ENCODE peak calls at places on chromosomes 12 and 14, in nine cellular contexts. One of them, this sample, is unnamed.

GRCh38 chr12:92971869-92972524 is 42.9 kb upstream of the EEA1 start:
- DNase-seq in tibial nerve: no peak
- DNase-seq in fibroblast of mammary gland: peak
- DNase-seq in uterus: no peak
- DNase-seq in RWPE1: no peak
- DNase-seq in chondrocyte: no peak
- DNase-seq in A549: no peak
- DNase-seq in IMR-90: peak
- DNase-seq in right atrium auricular region: no peak
- DNase-seq in this sample: peak

GRCh38 chr14:83909507-83909906 is 1620.4 kb upstream of the FLRT2 start:
- DNase-seq in tibial nerve: no peak
- DNase-seq in fibroblast of mammary gland: peak
- DNase-seq in uterus: no peak
- DNase-seq in RWPE1: no peak
- DNase-seq in chondrocyte: no peak
- DNase-seq in A549: no peak
- DNase-seq in IMR-90: peak
- DNase-seq in right atrium auricular region: no peak
- DNase-seq in this sample: peak

GRCh38 chr12:125773033-125773432 is 707.8 kb downstream of the AACS start:
- DNase-seq in tibial nerve: no peak
- DNase-seq in fibroblast of mammary gland: peak
- DNase-seq in uterus: no peak
- DNase-seq in RWPE1: peak
- DNase-seq in chondrocyte: no peak
- DNase-seq in A549: peak
- DNase-seq in IMR-90: no peak
- DNase-seq in right atrium auricular region: no peak
- DNase-seq in this sample: peak

GRCh38 chr12:26627335-26627734 is 205.7 kb downstream of the ITPR2 start:
- DNase-seq in tibial nerve: no peak
- DNase-seq in fibroblast of mammary gland: no peak
- DNase-seq in uterus: no peak
- DNase-seq in RWPE1: no peak
- DNase-seq in chondrocyte: no peak
- DNase-seq in A549: no peak
- DNase-seq in IMR-90: no peak
- DNase-seq in right atrium auricular region: no peak
- DNase-seq in this sample: no peak

GRCh38 chr12:78403136-78403535 is 461.4 kb upstream of the SYT1 start:
- DNase-seq in tibial nerve: no peak
- DNase-seq in fibroblast of mammary gland: peak
- DNase-seq in uterus: no peak
- DNase-seq in RWPE1: peak
- DNase-seq in chondrocyte: no peak
- DNase-seq in A549: no peak
- DNase-seq in IMR-90: peak
- DNase-seq in right atrium auricular region: no peak
- DNase-seq in this sample: peak

GRCh38 chr12:32365473-32366064 is 33.8 kb upstream of the FGD4 start:
- DNase-seq in tibial nerve: no peak
- DNase-seq in fibroblast of mammary gland: peak
- DNase-seq in uterus: peak
- DNase-seq in RWPE1: peak
- DNase-seq in chondrocyte: no peak
- DNase-seq in A549: peak
- DNase-seq in IMR-90: peak
- DNase-seq in right atrium auricular region: no peak
- DNase-seq in this sample: peak

GRCh38 chr12:52670506-52670905 is 9.7 kb downstream of the KRT1 start:
- DNase-seq in tibial nerve: no peak
- DNase-seq in fibroblast of mammary gland: no peak
- DNase-seq in uterus: no peak
- DNase-seq in RWPE1: no peak
- DNase-seq in chondrocyte: no peak
- DNase-seq in A549: no peak
- DNase-seq in IMR-90: no peak
- DNase-seq in right atrium auricular region: no peak
- DNase-seq in this sample: no peak

GRCh38 chr14:95097385-95097784 is 59.9 kb downstream of the DICER1 start:
- DNase-seq in tibial nerve: no peak
- DNase-seq in fibroblast of mammary gland: no peak
- DNase-seq in uterus: no peak
- DNase-seq in RWPE1: no peak
- DNase-seq in chondrocyte: no peak
- DNase-seq in A549: no peak
- DNase-seq in IMR-90: peak
- DNase-seq in right atrium auricular region: no peak
- DNase-seq in this sample: no peak

GRCh38 chr14:80388980-80389711 is 177.8 kb upstream of the DIO2 start:
- DNase-seq in tibial nerve: no peak
- DNase-seq in fibroblast of mammary gland: peak
- DNase-seq in uterus: no peak
- DNase-seq in RWPE1: peak
- DNase-seq in chondrocyte: no peak
- DNase-seq in A549: peak
- DNase-seq in IMR-90: peak
- DNase-seq in right atrium auricular region: no peak
- DNase-seq in this sample: peak

GRCh38 chr14:104515059-104515810 is 64.3 kb upstream of the C14orf180 start:
- DNase-seq in tibial nerve: no peak
- DNase-seq in fibroblast of mammary gland: no peak
- DNase-seq in uterus: no peak
- DNase-seq in RWPE1: no peak
- DNase-seq in chondrocyte: no peak
- DNase-seq in A549: no peak
- DNase-seq in IMR-90: no peak
- DNase-seq in right atrium auricular region: peak
- DNase-seq in this sample: no peak

GRCh38 chr12:119328111-119328510 is 6.4 kb upstream of the CCDC60 start:
- DNase-seq in tibial nerve: no peak
- DNase-seq in fibroblast of mammary gland: no peak
- DNase-seq in uterus: no peak
- DNase-seq in RWPE1: no peak
- DNase-seq in chondrocyte: no peak
- DNase-seq in A549: peak
- DNase-seq in IMR-90: no peak
- DNase-seq in right atrium auricular region: no peak
- DNase-seq in this sample: no peak

GRCh38 chr12:45726594-45727300 is 2.8 kb upstream of the ARID2 start:
- DNase-seq in tibial nerve: peak
- DNase-seq in fibroblast of mammary gland: peak
- DNase-seq in uterus: peak
- DNase-seq in RWPE1: peak
- DNase-seq in chondrocyte: no peak
- DNase-seq in A549: peak
- DNase-seq in IMR-90: peak
- DNase-seq in right atrium auricular region: peak
- DNase-seq in this sample: no peak

GRCh38 chr14:78016532-78016931 is 153.6 kb upstream of the NRXN3 start:
- DNase-seq in tibial nerve: no peak
- DNase-seq in fibroblast of mammary gland: no peak
- DNase-seq in uterus: no peak
- DNase-seq in RWPE1: no peak
- DNase-seq in chondrocyte: no peak
- DNase-seq in A549: no peak
- DNase-seq in IMR-90: no peak
- DNase-seq in right atrium auricular region: no peak
- DNase-seq in this sample: no peak

DNA sequence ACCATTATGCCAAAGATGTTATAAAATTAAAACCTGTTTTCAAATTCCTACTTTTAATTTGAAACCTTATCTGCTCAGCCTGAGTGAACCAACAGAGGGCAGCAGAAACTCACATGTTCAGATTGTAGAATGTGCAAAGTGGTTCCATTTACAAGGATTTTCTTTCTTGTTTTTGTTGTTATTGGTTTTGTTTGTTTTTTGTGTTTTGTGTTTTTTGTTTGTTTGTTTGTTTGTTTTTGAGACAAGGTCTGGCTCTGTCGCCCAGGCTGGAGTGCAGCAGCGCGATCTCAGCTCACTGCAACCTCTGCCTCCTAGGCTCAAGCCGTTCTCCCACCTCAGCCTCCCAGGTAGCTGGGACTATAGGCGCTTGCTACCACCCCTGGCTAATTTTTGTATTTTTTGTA is 22.8 kb upstream of the GARIN2 start:
- DNase-seq in tibial nerve: no peak
- DNase-seq in fibroblast of mammary gland: peak
- DNase-seq in uterus: peak
- DNase-seq in RWPE1: peak
- DNase-seq in chondrocyte: no peak
- DNase-seq in A549: no peak
- DNase-seq in IMR-90: peak
- DNase-seq in right atrium auricular region: no peak
- DNase-seq in this sample: peak
- TF ChIP-seq CTCF in tibial nerve: peak
- TF ChIP-seq CTCF in fibroblast of mammary gland: peak
- TF ChIP-seq CTCF in uterus: peak
- TF ChIP-seq CTCF in RWPE1: peak
- TF ChIP-seq CTCF in chondrocyte: peak
- TF ChIP-seq CTCF in A549: peak
- TF ChIP-seq CTCF in IMR-90: peak
- TF ChIP-seq CTCF in right atrium auricular region: peak
- TF ChIP-seq CTCF in this sample: peak

GRCh38 chr14:39428118-39428517 is 4.1 kb downstream of the FBXO33 start:
- DNase-seq in tibial nerve: no peak
- DNase-seq in fibroblast of mammary gland: no peak
- DNase-seq in uterus: no peak
- DNase-seq in RWPE1: no peak
- DNase-seq in chondrocyte: no peak
- DNase-seq in A549: no peak
- DNase-seq in IMR-90: no peak
- DNase-seq in right atrium auricular region: no peak
- DNase-seq in this sample: no peak

GRCh38 chr14:39430762-39431415 is 1.3 kb downstream of the FBXO33 start:
- DNase-seq in tibial nerve: no peak
- DNase-seq in fibroblast of mammary gland: peak
- DNase-seq in uterus: no peak
- DNase-seq in RWPE1: peak
- DNase-seq in chondrocyte: no peak
- DNase-seq in A549: no peak
- DNase-seq in IMR-90: peak
- DNase-seq in right atrium auricular region: no peak
- DNase-seq in this sample: no peak

GRCh38 chr14:39425947-39426346 is 6.3 kb downstream of the FBXO33 start:
- DNase-seq in tibial nerve: no peak
- DNase-seq in fibroblast of mammary gland: no peak
- DNase-seq in uterus: no peak
- DNase-seq in RWPE1: no peak
- DNase-seq in chondrocyte: no peak
- DNase-seq in A549: no peak
- DNase-seq in IMR-90: no peak
- DNase-seq in right atrium auricular region: no peak
- DNase-seq in this sample: no peak

GRCh38 chr14:39423793-39424192 is 8.4 kb downstream of the FBXO33 start:
- DNase-seq in tibial nerve: no peak
- DNase-seq in fibroblast of mammary gland: no peak
- DNase-seq in uterus: no peak
- DNase-seq in RWPE1: no peak
- DNase-seq in chondrocyte: no peak
- DNase-seq in A549: no peak
- DNase-seq in IMR-90: no peak
- DNase-seq in right atrium auricular region: no peak
- DNase-seq in this sample: no peak

GRCh38 chr14:39426605-39427004 is 5.6 kb downstream of the FBXO33 start:
- DNase-seq in tibial nerve: no peak
- DNase-seq in fibroblast of mammary gland: peak
- DNase-seq in uterus: no peak
- DNase-seq in RWPE1: peak
- DNase-seq in chondrocyte: no peak
- DNase-seq in A549: no peak
- DNase-seq in IMR-90: peak
- DNase-seq in right atrium auricular region: no peak
- DNase-seq in this sample: peak
- TF ChIP-seq CTCF in tibial nerve: no peak
- TF ChIP-seq CTCF in fibroblast of mammary gland: peak
- TF ChIP-seq CTCF in uterus: peak
- TF ChIP-seq CTCF in RWPE1: peak
- TF ChIP-seq CTCF in chondrocyte: peak
- TF ChIP-seq CTCF in A549: peak
- TF ChIP-seq CTCF in IMR-90: peak
- TF ChIP-seq CTCF in right atrium auricular region: peak
- TF ChIP-seq CTCF in this sample: peak

GRCh38 chr14:32510815-32511214 is 181.7 kb downstream of the AKAP6 start:
- DNase-seq in tibial nerve: no peak
- DNase-seq in fibroblast of mammary gland: no peak
- DNase-seq in uterus: no peak
- DNase-seq in RWPE1: no peak
- DNase-seq in chondrocyte: no peak
- DNase-seq in A549: no peak
- DNase-seq in IMR-90: no peak
- DNase-seq in right atrium auricular region: no peak
- DNase-seq in this sample: no peak
- TF ChIP-seq CTCF in tibial nerve: no peak
- TF ChIP-seq CTCF in fibroblast of mammary gland: no peak
- TF ChIP-seq CTCF in uterus: no peak
- TF ChIP-seq CTCF in RWPE1: no peak
- TF ChIP-seq CTCF in chondrocyte: no peak
- TF ChIP-seq CTCF in A549: no peak
- TF ChIP-seq CTCF in IMR-90: no peak
- TF ChIP-seq CTCF in right atrium auricular region: no peak
- TF ChIP-seq CTCF in this sample: no peak

DNA sequence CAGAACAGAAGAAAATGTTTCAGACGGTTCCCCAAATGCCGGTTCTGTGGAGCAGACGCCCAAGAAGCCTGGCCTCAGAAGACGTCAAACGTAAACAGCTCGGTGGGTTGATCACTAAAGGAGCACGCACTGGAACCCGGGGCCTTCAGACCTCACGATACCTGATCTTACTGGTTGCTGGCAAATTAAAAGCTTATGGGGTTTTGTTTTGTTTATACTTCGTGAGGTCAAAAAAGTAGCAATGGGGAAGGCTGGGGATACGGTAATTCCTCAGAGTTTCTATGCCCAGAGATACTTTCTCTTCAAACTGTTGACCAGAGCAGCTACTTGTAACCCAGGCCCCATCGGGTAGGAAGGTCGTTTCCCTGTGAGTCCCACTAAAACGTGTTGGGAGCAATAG is 1.7 kb downstream of the CDKN1B start:
- DNase-seq in tibial nerve: no peak
- DNase-seq in fibroblast of mammary gland: peak
- DNase-seq in uterus: no peak
- DNase-seq in RWPE1: no peak
- DNase-seq in chondrocyte: no peak
- DNase-seq in A549: no peak
- DNase-seq in IMR-90: peak
- DNase-seq in right atrium auricular region: no peak
- DNase-seq in this sample: peak
- TF ChIP-seq CTCF in tibial nerve: no peak
- TF ChIP-seq CTCF in fibroblast of mammary gland: no peak
- TF ChIP-seq CTCF in uterus: no peak
- TF ChIP-seq CTCF in RWPE1: no peak
- TF ChIP-seq CTCF in chondrocyte: no peak
- TF ChIP-seq CTCF in A549: no peak
- TF ChIP-seq CTCF in IMR-90: no peak
- TF ChIP-seq CTCF in right atrium auricular region: no peak
- TF ChIP-seq CTCF in this sample: no peak

DNA sequence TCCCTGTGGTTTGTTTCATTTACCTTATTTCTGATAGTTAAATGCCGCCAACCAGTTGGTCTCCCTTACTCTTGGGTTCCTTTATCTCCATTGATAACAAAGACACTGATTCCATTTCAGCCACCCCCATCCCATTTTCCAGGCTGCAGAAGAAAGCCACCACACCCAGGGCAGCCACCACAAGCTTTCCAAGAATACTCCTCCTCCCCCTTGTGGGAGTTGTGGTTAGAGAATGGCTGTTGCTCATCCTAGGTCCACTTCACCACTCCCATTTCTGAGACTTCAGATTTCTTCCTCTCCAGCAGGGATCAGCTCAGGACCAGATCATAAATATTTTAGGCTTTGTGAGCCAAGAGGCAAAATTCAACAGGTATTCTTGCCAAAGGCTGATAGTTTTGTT is 73.9 kb downstream of the ANO4 start:
- DNase-seq in tibial nerve: no peak
- DNase-seq in fibroblast of mammary gland: peak
- DNase-seq in uterus: no peak
- DNase-seq in RWPE1: no peak
- DNase-seq in chondrocyte: no peak
- DNase-seq in A549: no peak
- DNase-seq in IMR-90: peak
- DNase-seq in right atrium auricular region: no peak
- DNase-seq in this sample: peak
- TF ChIP-seq CTCF in tibial nerve: no peak
- TF ChIP-seq CTCF in fibroblast of mammary gland: peak
- TF ChIP-seq CTCF in uterus: no peak
- TF ChIP-seq CTCF in RWPE1: no peak
- TF ChIP-seq CTCF in chondrocyte: peak
- TF ChIP-seq CTCF in A549: no peak
- TF ChIP-seq CTCF in IMR-90: no peak
- TF ChIP-seq CTCF in right atrium auricular region: no peak
- TF ChIP-seq CTCF in this sample: no peak